ENCODE peak calls at places on chromosomes 2 and 18, in four cellular contexts. One of them, this sample, is unnamed.
A peak's percentile ranks its signal among the peaks of the same experiment; 100 is the strongest.

GRCh38 chr2:231597014-231597611 is 4.4 kb downstream of the TEX44 start:
- DNase-seq in fibroblast of lung: peak; percentile 34
- DNase-seq in DND-41: no peak
- DNase-seq in mesenchymal stem cell: no peak
- DNase-seq in this sample: no peak

GRCh38 chr2:137118140-137118539 is 352.8 kb downstream of the THSD7B start:
- DNase-seq in fibroblast of lung: peak; percentile 14
- DNase-seq in DND-41: no peak
- DNase-seq in mesenchymal stem cell: no peak
- DNase-seq in this sample: peak; percentile 22

GRCh38 chr18:46416706-46417638 is 240.0 kb downstream of the LOXHD1 start:
- DNase-seq in fibroblast of lung: no peak
- DNase-seq in DND-41: peak; percentile 28
- DNase-seq in mesenchymal stem cell: no peak
- DNase-seq in this sample: no peak

GRCh38 chr2:203453858-203454451 is 81.1 kb downstream of the RAPH1 start:
- DNase-seq in fibroblast of lung: peak; percentile 48
- DNase-seq in DND-41: peak; percentile 53
- DNase-seq in mesenchymal stem cell: peak; percentile 69
- DNase-seq in this sample: peak; percentile 83

GRCh38 chr18:9914334-9914583 is 443 bp downstream of the VAPA start:
- DNase-seq in fibroblast of lung: no peak
- DNase-seq in DND-41: no peak
- DNase-seq in mesenchymal stem cell: no peak
- DNase-seq in this sample: no peak

GRCh38 chr2:203535784-203536590 is 886 bp upstream of the RAPH1 start:
- DNase-seq in fibroblast of lung: peak; percentile 73
- DNase-seq in DND-41: no peak
- DNase-seq in mesenchymal stem cell: peak; percentile 48
- DNase-seq in this sample: peak; percentile 68

GRCh38 chr2:230042195-230042594 is 26.5 kb downstream of the SLC16A14 start:
- DNase-seq in fibroblast of lung: peak; percentile 9
- DNase-seq in DND-41: no peak
- DNase-seq in mesenchymal stem cell: no peak
- DNase-seq in this sample: no peak

GRCh38 chr2:99863236-99863913 is 279.0 kb downstream of the AFF3 start:
- DNase-seq in fibroblast of lung: peak; percentile 81
- DNase-seq in DND-41: no peak
- DNase-seq in mesenchymal stem cell: peak; percentile 60
- DNase-seq in this sample: peak; percentile 13

GRCh38 chr2:185738679-185739472 is at the start of gene FSIP2:
- DNase-seq in fibroblast of lung: peak; percentile 69
- DNase-seq in DND-41: no peak
- DNase-seq in mesenchymal stem cell: peak; percentile 89
- DNase-seq in this sample: peak; percentile 84

GRCh38 chr2:20595439-20596192 is 55.3 kb downstream of the HS1BP3 start:
- DNase-seq in fibroblast of lung: peak; percentile 86
- DNase-seq in DND-41: no peak
- DNase-seq in mesenchymal stem cell: peak; percentile 95
- DNase-seq in this sample: no peak

GRCh38 chr2:79210274-79210917 is 50.8 kb upstream of the REG3A start:
- DNase-seq in fibroblast of lung: no peak
- DNase-seq in DND-41: no peak
- DNase-seq in mesenchymal stem cell: no peak
- DNase-seq in this sample: no peak

GRCh38 chr2:73979686-73980085 is 5.0 kb upstream of the TET3 start:
- DNase-seq in fibroblast of lung: peak; percentile 84
- DNase-seq in DND-41: no peak
- DNase-seq in mesenchymal stem cell: peak; percentile 91
- DNase-seq in this sample: peak; percentile 92

GRCh38 chr2:229725716-229726346 is 11.5 kb upstream of the DNER start:
- DNase-seq in fibroblast of lung: peak; percentile 86
- DNase-seq in DND-41: no peak
- DNase-seq in mesenchymal stem cell: peak; percentile 37
- DNase-seq in this sample: peak; percentile 40

GRCh38 chr18:48680871-48681270 is 142.0 kb downstream of the CTIF start:
- DNase-seq in fibroblast of lung: no peak
- DNase-seq in DND-41: no peak
- DNase-seq in mesenchymal stem cell: no peak
- DNase-seq in this sample: no peak

GRCh38 chr2:215684448-215685217 is 248.8 kb upstream of the FN1 start:
- DNase-seq in fibroblast of lung: peak; percentile 90
- DNase-seq in DND-41: no peak
- DNase-seq in mesenchymal stem cell: no peak
- DNase-seq in this sample: peak; percentile 44

GRCh38 chr2:68230246-68231060 is 21.9 kb downstream of the PPP3R1 start:
- DNase-seq in fibroblast of lung: peak; percentile 67
- DNase-seq in DND-41: no peak
- DNase-seq in mesenchymal stem cell: peak; percentile 41
- DNase-seq in this sample: peak; percentile 52

GRCh38 chr2:173881466-173881865 is 83.7 kb downstream of the SP3 start:
- DNase-seq in fibroblast of lung: peak; percentile 20
- DNase-seq in DND-41: no peak
- DNase-seq in mesenchymal stem cell: no peak
- DNase-seq in this sample: no peak

GRCh38 chr18:48935433-48935774 is 15.4 kb downstream of the SMAD7 start:
- DNase-seq in fibroblast of lung: no peak
- DNase-seq in DND-41: no peak
- DNase-seq in mesenchymal stem cell: no peak
- DNase-seq in this sample: no peak

GRCh38 chr2:144096531-144096930 is 423.4 kb downstream of the ZEB2 start:
- DNase-seq in fibroblast of lung: no peak
- DNase-seq in DND-41: no peak
- DNase-seq in mesenchymal stem cell: peak; percentile 64
- DNase-seq in this sample: no peak

GRCh38 chr2:56248965-56249742 is 65.4 kb downstream of the CCDC85A start:
- DNase-seq in fibroblast of lung: peak; percentile 25
- DNase-seq in DND-41: no peak
- DNase-seq in mesenchymal stem cell: peak; percentile 34
- DNase-seq in this sample: peak; percentile 16

GRCh38 chr18:61901334-61901986 is 8.7 kb upstream of the RNF152 start:
- DNase-seq in fibroblast of lung: peak; percentile 48
- DNase-seq in DND-41: peak; percentile 50
- DNase-seq in mesenchymal stem cell: peak; percentile 64
- DNase-seq in this sample: peak; percentile 75

GRCh38 chr2:42787424-42787787 is 5.0 kb downstream of the HAAO start:
- DNase-seq in fibroblast of lung: no peak
- DNase-seq in DND-41: no peak
- DNase-seq in mesenchymal stem cell: no peak
- DNase-seq in this sample: no peak

GRCh38 chr2:54545700-54546450 is 89.7 kb downstream of the SPTBN1 start:
- DNase-seq in fibroblast of lung: peak; percentile 60
- DNase-seq in DND-41: no peak
- DNase-seq in mesenchymal stem cell: peak; percentile 79
- DNase-seq in this sample: no peak

GRCh38 chr2:46195819-46196218 is 101.4 kb upstream of the EPAS1 start:
- DNase-seq in fibroblast of lung: no peak
- DNase-seq in DND-41: no peak
- DNase-seq in mesenchymal stem cell: no peak
- DNase-seq in this sample: no peak

GRCh38 chr2:69122271-69122670 is 109.3 kb downstream of the ANTXR1 start:
- DNase-seq in fibroblast of lung: peak; percentile 91
- DNase-seq in DND-41: no peak
- DNase-seq in mesenchymal stem cell: peak; percentile 87
- DNase-seq in this sample: peak; percentile 39

GRCh38 chr2:232377841-232378734 is 463 bp upstream of the ALPP start:
- DNase-seq in fibroblast of lung: no peak
- DNase-seq in DND-41: no peak
- DNase-seq in mesenchymal stem cell: no peak
- DNase-seq in this sample: no peak

GRCh38 chr2:42449163-42450087 is 44.4 kb downstream of the KCNG3 start:
- DNase-seq in fibroblast of lung: no peak
- DNase-seq in DND-41: no peak
- DNase-seq in mesenchymal stem cell: no peak
- DNase-seq in this sample: no peak

GRCh38 chr2:19009510-19009909 is 348.9 kb downstream of the OSR1 start:
- DNase-seq in fibroblast of lung: no peak
- DNase-seq in DND-41: no peak
- DNase-seq in mesenchymal stem cell: peak; percentile 85
- DNase-seq in this sample: no peak

GRCh38 chr2:178767099-178768060 is 39.8 kb downstream of the TTN start:
- DNase-seq in fibroblast of lung: peak; percentile 2
- DNase-seq in DND-41: no peak
- DNase-seq in mesenchymal stem cell: no peak
- DNase-seq in this sample: no peak

GRCh38 chr2:42101641-42102605 is 54.1 kb downstream of the PKDCC start:
- DNase-seq in fibroblast of lung: peak; percentile 92
- DNase-seq in DND-41: no peak
- DNase-seq in mesenchymal stem cell: peak; percentile 93
- DNase-seq in this sample: peak; percentile 80

GRCh38 chr2:241352227-241352626 is 3.9 kb upstream of the FARP2 start:
- DNase-seq in fibroblast of lung: no peak
- DNase-seq in DND-41: no peak
- DNase-seq in mesenchymal stem cell: no peak
- DNase-seq in this sample: no peak

GRCh38 chr2:218894168-218895157 is 13.8 kb downstream of the WNT10A start:
- DNase-seq in fibroblast of lung: no peak
- DNase-seq in DND-41: no peak
- DNase-seq in mesenchymal stem cell: no peak
- DNase-seq in this sample: no peak

GRCh38 chr2:33111002-33111446 is 164.3 kb downstream of the LTBP1 start:
- DNase-seq in fibroblast of lung: peak; percentile 73
- DNase-seq in DND-41: no peak
- DNase-seq in mesenchymal stem cell: peak; percentile 78
- DNase-seq in this sample: peak; percentile 87

GRCh38 chr2:172512810-172513523 is 42.9 kb upstream of the PDK1 start:
- DNase-seq in fibroblast of lung: no peak
- DNase-seq in DND-41: no peak
- DNase-seq in mesenchymal stem cell: no peak
- DNase-seq in this sample: no peak
- H3K9me3 ChIP-seq in fibroblast of lung: no peaks in the 10 kb centered on the region
- H3K9me3 ChIP-seq in DND-41: peaks cover 27% of the 10 kb centered on the region
- H3K9me3 ChIP-seq in mesenchymal stem cell: peaks cover 34% of the 10 kb centered on the region
- H3K9me3 ChIP-seq in this sample: peaks cover 22% of the 10 kb centered on the region

DNA sequence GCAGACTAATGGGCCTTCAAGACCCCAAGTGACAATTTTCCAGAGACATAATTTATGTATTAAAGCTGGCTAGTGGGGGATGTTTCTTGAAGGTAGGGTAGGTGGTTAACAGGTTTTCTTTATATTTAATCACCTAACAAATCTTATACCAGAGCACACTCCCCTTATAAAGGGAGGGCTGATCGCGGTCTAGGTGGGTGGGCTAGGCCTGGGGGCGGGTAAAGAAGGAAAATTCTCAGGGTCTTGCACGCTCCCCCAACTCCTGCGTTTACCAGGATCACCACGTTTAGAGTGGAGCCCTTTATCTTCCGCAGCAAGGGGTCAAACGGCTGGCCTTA is 19.9 kb upstream of the CXXC1 start:
- DNase-seq in fibroblast of lung: no peak
- DNase-seq in DND-41: no peak
- DNase-seq in mesenchymal stem cell: no peak
- DNase-seq in this sample: no peak
- H3K9ac ChIP-seq in fibroblast of lung: peak overlapping the region; percentile 17
- H3K9ac ChIP-seq in DND-41: peak overlapping the region; percentile 43
- H3K9ac ChIP-seq in mesenchymal stem cell: peak overlapping the region; percentile 88
- H3K9ac ChIP-seq in this sample: peak overlapping the region; percentile 79

GRCh38 chr2:98058191-98058975 is 28.6 kb upstream of the VWA3B start:
- DNase-seq in fibroblast of lung: no peak
- DNase-seq in DND-41: no peak
- DNase-seq in mesenchymal stem cell: no peak
- DNase-seq in this sample: no peak
- H3K9me3 ChIP-seq in fibroblast of lung: no peaks in the 10 kb centered on the region
- H3K9me3 ChIP-seq in DND-41: no peaks in the 10 kb centered on the region
- H3K9me3 ChIP-seq in mesenchymal stem cell: no peaks in the 10 kb centered on the region
- H3K9me3 ChIP-seq in this sample: peaks cover 11% of the 10 kb centered on the region

GRCh38 chr2:207224814-207225482 is 59.2 kb upstream of the KLF7 start:
- DNase-seq in fibroblast of lung: no peak
- DNase-seq in DND-41: no peak
- DNase-seq in mesenchymal stem cell: no peak
- DNase-seq in this sample: no peak

GRCh38 chr2:207225773-207226172 is 60.0 kb upstream of the KLF7 start:
- DNase-seq in fibroblast of lung: no peak
- DNase-seq in DND-41: no peak
- DNase-seq in mesenchymal stem cell: no peak
- DNase-seq in this sample: no peak

GRCh38 chr2:207227062-207227748 is 61.5 kb upstream of the KLF7 start:
- DNase-seq in fibroblast of lung: peak; percentile 57
- DNase-seq in DND-41: no peak
- DNase-seq in mesenchymal stem cell: peak; percentile 72
- DNase-seq in this sample: no peak

GRCh38 chr2:207226671-207227061 is 60.9 kb upstream of the KLF7 start:
- DNase-seq in fibroblast of lung: no peak
- DNase-seq in DND-41: no peak
- DNase-seq in mesenchymal stem cell: no peak
- DNase-seq in this sample: no peak

GRCh38 chr2:207226243-207226642 is 60.5 kb upstream of the KLF7 start:
- DNase-seq in fibroblast of lung: no peak
- DNase-seq in DND-41: no peak
- DNase-seq in mesenchymal stem cell: no peak
- DNase-seq in this sample: no peak
- H3K9ac ChIP-seq in fibroblast of lung: no peak overlapping the region
- H3K9ac ChIP-seq in DND-41: no peak overlapping the region
- H3K9ac ChIP-seq in mesenchymal stem cell: no peak overlapping the region
- H3K9ac ChIP-seq in this sample: no peak overlapping the region

DNA sequence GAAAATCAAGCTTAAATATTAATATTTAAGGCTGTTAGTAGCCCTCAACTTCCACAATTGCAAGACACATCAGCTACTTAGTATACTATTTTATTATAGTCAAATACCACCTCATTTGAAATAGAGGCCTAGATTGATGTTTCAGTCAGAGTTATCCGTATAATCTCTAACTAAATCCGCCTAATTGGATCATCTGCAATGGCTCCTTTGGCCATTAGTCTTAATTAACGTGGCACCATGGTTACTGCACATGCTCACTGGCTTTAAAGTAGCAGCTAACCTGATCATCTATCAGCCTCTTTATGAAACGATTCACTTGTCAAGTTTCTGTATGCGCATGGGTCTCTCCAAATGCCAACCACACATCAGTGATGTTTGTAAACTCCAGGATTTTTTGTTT is 112.3 kb downstream of the COLEC12 start:
- DNase-seq in fibroblast of lung: no peak
- DNase-seq in DND-41: no peak
- DNase-seq in mesenchymal stem cell: no peak
- DNase-seq in this sample: no peak
- H3K9me3 ChIP-seq in fibroblast of lung: no peaks in the 10 kb centered on the region
- H3K9me3 ChIP-seq in DND-41: no peaks in the 10 kb centered on the region
- H3K9me3 ChIP-seq in mesenchymal stem cell: no peaks in the 10 kb centered on the region
- H3K9me3 ChIP-seq in this sample: no peaks in the 10 kb centered on the region

This sample was measured in adipocyte.